ENCODE peak calls at places on chromosomes 6 and 20, in eight cellular contexts. H is prostate gland; U is fibroblast of lung; K is upper lobe of right lung; R is CD4-positive, CD25-positive, alpha-beta regulatory T cell; A is spleen; L is iPS DF 6.9; J is aorta. Q is an unnamed sample. For H3K4me1, the result is how much of the 10 kb centered on the place peaks cover.

GRCh38 chr20:22430154-22430745 is 154.1 kb downstream of the FOXA2 start:
- DNase-seq in U (peak), K (no peak), L (peak), A (no peak), H (no peak), R (no peak), J (no peak), Q (no peak)

GRCh38 chr6:158662607-158663464 is 13.0 kb downstream of the SYTL3 start:
- DNase-seq in J (no peak), U (peak), R (no peak), A (peak), L (no peak), K (no peak), H (no peak), Q (no peak)

GRCh38 chr20:56001106-56001785 is 4.1 kb downstream of the CBLN4 start:
- DNase-seq in K (no peak), L (no peak), U (no peak), R (no peak), J (no peak), A (no peak), H (no peak), Q (no peak)

GRCh38 chr6:144334150-144334708 is 49.1 kb downstream of the UTRN start:
- DNase-seq in R (peak), K (peak), J (no peak), A (peak), U (no peak), H (no peak), L (no peak), Q (no peak)

GRCh38 chr6:124964084-124964763 is 2.0 kb downstream of the RNF217 start:
- DNase-seq in H (no peak), J (no peak), K (no peak), L (no peak), A (no peak), R (no peak), U (peak), Q (no peak)

GRCh38 chr6:135866445-135867143 is 15.1 kb downstream of the PDE7B start:
- DNase-seq in R (no peak), U (no peak), H (no peak), K (no peak), J (no peak), A (no peak), L (no peak), Q (no peak)

GRCh38 chr6:32692019-32692418 is 25.6 kb upstream of the HLA-DQB1 start:
- DNase-seq in U (no peak), L (peak), K (no peak), A (no peak), J (no peak), H (peak), R (peak), Q (no peak)

GRCh38 chr6:16206595-16207037 is 31.8 kb upstream of the GMPR start:
- DNase-seq in H (peak), K (no peak), J (no peak), R (peak), L (peak), A (no peak), U (peak), Q (no peak)

GRCh38 chr6:91895592-91895991 is 1308.7 kb upstream of the MAP3K7 start:
- DNase-seq in R (no peak), J (no peak), L (no peak), A (no peak), K (no peak), U (peak), H (no peak), Q (no peak)

GRCh38 chr6:36430351-36430750 is 12.3 kb downstream of the PXT1 start:
- DNase-seq in J (no peak), U (peak), K (no peak), R (no peak), A (no peak), H (no peak), L (no peak), Q (no peak)

GRCh38 chr20:41428285-41428684 is 61.7 kb upstream of the EMILIN3 start:
- DNase-seq in A (no peak), R (no peak), K (no peak), J (no peak), L (no peak), H (no peak), U (peak), Q (peak)

GRCh38 chr6:40822619-40823018 is 216.4 kb downstream of the UNC5CL start:
- DNase-seq in K (no peak), J (no peak), L (no peak), U (no peak), A (no peak), R (no peak), H (no peak), Q (no peak)

GRCh38 chr6:30135757-30136156 is at the start of gene TRIM40:
- DNase-seq in R (no peak), A (no peak), L (no peak), U (no peak), K (no peak), H (no peak), J (no peak), Q (no peak)

GRCh38 chr6:1378224-1379025 is 11.0 kb upstream of the FOXF2 start:
- DNase-seq in L (no peak), R (no peak), U (no peak), K (no peak), H (no peak), J (no peak), A (no peak), Q (no peak)

GRCh38 chr6:137736919-137737318 is 130.1 kb upstream of the TNFAIP3 start:
- DNase-seq in L (no peak), R (no peak), J (no peak), K (no peak), H (no peak), U (no peak), A (no peak), Q (no peak)

GRCh38 chr20:51187318-51187717 is 164.4 kb upstream of the KCNG1 start:
- DNase-seq in A (no peak), U (no peak), K (no peak), R (no peak), L (no peak), J (no peak), H (no peak), Q (peak)

GRCh38 chr20:47741669-47742345 is 43.5 kb downstream of the SULF2 start:
- DNase-seq in K (no peak), R (no peak), H (no peak), J (no peak), L (no peak), A (no peak), U (no peak), Q (no peak)

GRCh38 chr6:134532694-134533624 is 215.0 kb upstream of the SGK1 start:
- DNase-seq in A (no peak), K (no peak), L (no peak), U (peak), H (no peak), J (no peak), R (no peak), Q (no peak)

GRCh38 chr6:134527108-134527787 is 209.3 kb upstream of the SGK1 start:
- DNase-seq in L (no peak), J (no peak), A (no peak), K (no peak), R (no peak), H (no peak), U (no peak), Q (no peak)

GRCh38 chr6:134531611-134532010 is 213.7 kb upstream of the SGK1 start:
- DNase-seq in K (no peak), J (no peak), L (no peak), H (no peak), U (no peak), R (no peak), A (no peak), Q (no peak)

GRCh38 chr6:134533991-134534390 is 216.1 kb upstream of the SGK1 start:
- DNase-seq in K (no peak), L (no peak), R (no peak), U (no peak), J (no peak), A (no peak), H (no peak), Q (no peak)

GRCh38 chr6:134529921-134530320 is 212.0 kb upstream of the SGK1 start:
- DNase-seq in H (no peak), L (no peak), J (no peak), U (peak), A (no peak), R (no peak), K (no peak), Q (no peak)
- H3K27ac ChIP-seq in H (no peak), L (no peak), J (no peak), U (no peak), A (no peak), R (no peak), K (no peak), Q (no peak)

GRCh38 chr6:155517282-155517681 is 61.6 kb upstream of the NOX3 start:
- DNase-seq in H (no peak), J (no peak), R (no peak), K (no peak), L (no peak), U (no peak), A (no peak), Q (no peak)
- H3K4me3 ChIP-seq in H (no peak), J (no peak), R (no peak), K (no peak), L (no peak), U (no peak), A (no peak), Q (no peak)

DNA sequence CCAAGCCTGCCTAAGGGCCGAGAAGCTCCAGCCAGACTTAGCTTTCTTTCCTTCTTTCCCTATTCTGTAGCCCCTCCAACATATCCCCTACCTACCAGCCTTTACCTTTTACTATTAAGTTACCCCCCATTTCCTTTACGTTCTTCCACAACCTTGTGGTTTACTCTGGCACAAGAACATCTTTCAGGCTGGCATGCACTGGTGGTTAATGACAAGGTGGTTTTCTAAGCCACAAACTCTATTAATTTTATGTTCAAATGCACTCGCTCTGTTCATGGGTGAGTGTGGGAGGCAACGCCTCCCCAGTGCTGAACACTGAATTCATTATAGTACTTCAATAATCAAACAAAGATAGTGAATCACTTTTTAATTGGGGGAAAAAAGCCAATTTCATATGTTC is 64.4 kb downstream of the TRERF1 start:
- DNase-seq in L (no peak), R (peak), U (peak), K (no peak), H (no peak), J (no peak), A (no peak), Q (no peak)
- H3K4me1 ChIP-seq in L (under half), R (half or more), U (under half), K (under half), H (under half), J (under half), A (half or more), Q (under half)

GRCh38 chr6:26020291-26020982 is 57.8 kb downstream of the TRIM38 start:
- DNase-seq in H (peak), J (peak), L (no peak), U (peak), R (peak), K (peak), A (peak), Q (peak)

GRCh38 chr6:26019261-26019845 is 56.8 kb downstream of the TRIM38 start:
- DNase-seq in J (no peak), A (no peak), H (no peak), K (no peak), L (no peak), U (no peak), R (no peak), Q (no peak)

GRCh38 chr6:26017567-26017966 is 55.0 kb downstream of the TRIM38 start:
- DNase-seq in K (peak), L (no peak), U (peak), A (peak), H (peak), J (peak), R (peak), Q (peak)

GRCh38 chr6:26020983-26021349 is 58.4 kb downstream of the TRIM38 start:
- DNase-seq in H (peak), K (peak), J (peak), R (no peak), U (peak), A (peak), L (no peak), Q (peak)

GRCh38 chr6:26016326-26017275 is 54.0 kb downstream of the TRIM38 start:
- DNase-seq in K (no peak), R (no peak), J (peak), L (no peak), H (no peak), A (no peak), U (peak), Q (no peak)
- H3K27ac ChIP-seq in K (peak), R (peak), J (peak), L (no peak), H (peak), A (no peak), U (peak), Q (peak)